ENCODE peak calls at places on chromosome 4, in seven cellular contexts. F, Q, S, K, O, U and J are unnamed samples.
A peak's percentile ranks its signal among the peaks of the same experiment; 100 is the strongest.

GRCh38 chr4:1551211-1551610 is 132.9 kb downstream of the FAM53A start:
- DNase-seq in F (no peak), K (no peak), Q (no peak), S (no peak), U (no peak), O (no peak), J (no peak)

GRCh38 chr4:139050436-139050835 is 34.9 kb downstream of the NOCT start:
- DNase-seq in U (no peak), F (peak; percentile 56), S (no peak), Q (no peak), O (no peak), K (no peak), J (no peak)

GRCh38 chr4:16122784-16123183 is 39.0 kb upstream of the PROM1 start:
- DNase-seq in S (no peak), K (no peak), O (no peak), F (no peak), U (no peak), Q (no peak), J (no peak)

GRCh38 chr4:95516528-95517011 is 32.2 kb downstream of the UNC5C start:
- DNase-seq in S (no peak), K (no peak), O (no peak), F (no peak), U (peak; percentile 7), Q (no peak), J (no peak)

GRCh38 chr4:2927016-2927695 is 36.0 kb downstream of the NOP14 start:
- DNase-seq in F (no peak), Q (no peak), U (no peak), K (no peak), O (peak; percentile 25), S (no peak), J (no peak)

GRCh38 chr4:118352843-118353373 is at the start of gene PRSS12:
- DNase-seq in S (peak; percentile 10), O (peak; percentile 60), Q (peak; percentile 95), F (peak; percentile 59), U (peak; percentile 89), K (peak; percentile 27), J (peak; percentile 81)

GRCh38 chr4:169079942-169080827 is 70.1 kb upstream of the CBR4 start:
- DNase-seq in U (peak; percentile 86), Q (no peak), S (peak; percentile 31), K (peak; percentile 22), F (peak; percentile 74), O (peak; percentile 48), J (no peak)

GRCh38 chr4:84631573-84631972 is 48.6 kb downstream of the CDS1 start:
- DNase-seq in Q (no peak), K (no peak), F (peak; percentile 4), U (no peak), O (no peak), S (no peak), J (no peak)

GRCh38 chr4:851701-852430 is 25.9 kb upstream of the CPLX1 start:
- DNase-seq in O (no peak), F (no peak), K (no peak), S (no peak), Q (no peak), U (no peak), J (no peak)

GRCh38 chr4:96295143-96295763 is 455.4 kb downstream of the PDHA2 start:
- DNase-seq in Q (no peak), S (no peak), K (no peak), F (no peak), O (no peak), U (no peak), J (no peak)

GRCh38 chr4:120874792-120875774 is 47.4 kb downstream of the PRDM5 start:
- DNase-seq in Q (peak; percentile 60), U (no peak), K (no peak), F (peak; percentile 23), O (no peak), S (no peak), J (no peak)

GRCh38 chr4:186810613-186811150 is 87.0 kb upstream of the FAT1 start:
- DNase-seq in S (no peak), U (no peak), F (no peak), O (no peak), K (no peak), Q (no peak), J (no peak)

GRCh38 chr4:38318737-38319455 is 345.1 kb upstream of the KLF3 start:
- DNase-seq in U (peak; percentile 95), O (peak; percentile 83), K (peak; percentile 55), F (peak; percentile 97), Q (peak; percentile 96), S (peak; percentile 90), J (peak; percentile 46)

GRCh38 chr4:44016582-44017421 is 431.8 kb downstream of the KCTD8 start:
- DNase-seq in Q (no peak), U (no peak), O (no peak), S (no peak), F (peak; percentile 2), K (no peak), J (no peak)

GRCh38 chr4:147583876-147584275 is 33.3 kb upstream of the TMEM184C start:
- DNase-seq in K (no peak), F (no peak), U (no peak), O (no peak), S (no peak), Q (no peak), J (no peak)

GRCh38 chr4:94558392-94558920 is 106.7 kb downstream of the PDLIM5 start:
- DNase-seq in Q (no peak), O (no peak), U (no peak), F (no peak), S (no peak), K (no peak), J (no peak)

GRCh38 chr4:23614284-23614892 is 275.5 kb downstream of the PPARGC1A start:
- DNase-seq in S (no peak), Q (peak; percentile 64), U (peak; percentile 57), O (peak; percentile 33), K (no peak), F (peak; percentile 2), J (no peak)

GRCh38 chr4:123505457-123506310 is 109.1 kb downstream of the SPRY1 start:
- DNase-seq in S (peak; percentile 52), F (peak; percentile 60), K (peak; percentile 22), O (peak; percentile 80), U (peak; percentile 79), Q (peak; percentile 98), J (peak; percentile 75)

GRCh38 chr4:169279111-169279510 is 8.4 kb upstream of the SH3RF1 start:
- DNase-seq in O (no peak), S (no peak), U (no peak), Q (no peak), F (peak; percentile 35), K (no peak), J (no peak)

GRCh38 chr4:168569066-168569908 is 72.4 kb downstream of the PALLD start:
- DNase-seq in Q (peak; percentile 67), S (peak; percentile 74), U (peak; percentile 76), K (no peak), O (peak; percentile 79), F (peak; percentile 52), J (no peak)

GRCh38 chr4:176001171-176002006 is 64.3 kb upstream of the WDR17 start:
- DNase-seq in O (no peak), U (peak; percentile 45), Q (peak; percentile 94), F (peak; percentile 20), K (no peak), S (peak; percentile 15), J (peak; percentile 48)

GRCh38 chr4:1246901-1247810 is 1.8 kb downstream of the CTBP1 start:
- DNase-seq in U (peak; percentile 55), Q (peak; percentile 58), F (no peak), O (peak; percentile 34), K (peak; percentile 16), S (no peak), J (peak; percentile 7)

GRCh38 chr4:124177647-124178425 is 534.7 kb downstream of the ANKRD50 start:
- DNase-seq in S (no peak), Q (no peak), F (peak; percentile 90), O (no peak), K (no peak), U (no peak), J (no peak)

GRCh38 chr4:4260185-4260751 is 12.2 kb upstream of the TMEM128 start:
- DNase-seq in Q (no peak), K (no peak), F (peak; percentile 65), S (no peak), O (no peak), U (no peak), J (no peak)
- TF ChIP-seq CTCF in Q (peak; percentile 58), K (peak; percentile 85), F (peak; percentile 49), S (peak; percentile 20), O (peak; percentile 32), U (peak; percentile 26), J (peak; percentile 38)

GRCh38 chr4:184283659-184284335 is 66.1 kb upstream of the ENPP6 start:
- DNase-seq in O (no peak), Q (no peak), K (no peak), S (no peak), F (no peak), U (no peak), J (no peak)

GRCh38 chr4:184282251-184282713 is 64.6 kb upstream of the ENPP6 start:
- DNase-seq in S (no peak), F (no peak), U (peak; percentile 43), O (no peak), Q (peak; percentile 59), K (peak; percentile 31), J (no peak)

GRCh38 chr4:184281231-184282139 is 63.8 kb upstream of the ENPP6 start:
- DNase-seq in O (no peak), Q (no peak), F (no peak), S (no peak), U (no peak), K (no peak), J (no peak)

GRCh38 chr4:184284336-184284690 is 66.6 kb upstream of the ENPP6 start:
- DNase-seq in O (no peak), Q (no peak), F (no peak), U (no peak), S (no peak), K (no peak), J (no peak)

DNA sequence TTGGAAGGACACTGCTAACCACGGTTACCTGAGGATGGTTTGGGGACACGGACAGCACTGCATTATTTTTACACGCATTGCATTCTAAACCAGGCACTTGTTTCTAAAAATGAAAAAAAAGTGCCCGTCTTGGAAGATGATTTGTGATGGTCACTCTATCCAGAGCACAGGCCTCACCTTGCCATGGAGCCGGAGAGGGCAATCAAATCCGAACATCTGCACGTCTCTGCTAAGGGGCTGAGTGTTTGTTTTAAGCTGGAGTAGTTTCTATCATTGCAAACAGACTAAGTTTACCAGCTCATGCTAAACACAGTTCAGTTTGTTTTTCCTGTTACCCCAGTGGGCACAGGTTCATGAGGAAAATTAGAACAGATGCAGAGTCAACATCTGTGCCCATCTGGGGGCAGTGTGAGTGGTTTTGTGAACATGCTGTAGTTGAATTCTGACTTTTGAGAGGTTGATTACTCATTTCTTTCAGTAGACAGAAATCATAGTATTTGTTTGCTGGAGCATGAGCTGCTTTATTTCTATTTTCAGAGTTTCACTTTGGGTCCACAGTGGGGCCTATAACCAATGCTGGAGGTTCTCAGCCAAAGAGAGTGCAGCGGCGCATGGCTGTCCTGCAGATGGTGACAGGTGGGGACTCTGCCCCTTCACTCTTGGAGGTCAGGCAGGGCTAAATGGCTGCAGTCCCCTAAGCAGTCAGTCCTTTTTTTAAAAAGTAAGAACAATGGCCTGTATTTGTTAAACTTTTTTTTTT is 65.4 kb upstream of the ENPP6 start:
- DNase-seq in S (no peak), U (no peak), Q (no peak), K (no peak), F (no peak), O (no peak), J (no peak)
- TF ChIP-seq CTCF in S (no peak), U (no peak), Q (no peak), K (no peak), F (no peak), O (no peak), J (no peak)

GRCh38 chr4:150722908-150723362 is 141.0 kb downstream of the MAB21L2 start:
- DNase-seq in F (peak; percentile 55), S (peak; percentile 86), K (no peak), O (peak; percentile 68), Q (peak; percentile 64), U (peak; percentile 75), J (no peak)
- TF ChIP-seq CTCF in F (peak; percentile 12), S (peak; percentile 66), K (no peak), O (peak; percentile 31), Q (peak; percentile 50), U (peak; percentile 32), J (no peak)

GRCh38 chr4:181939199-181939945 is 303.8 kb upstream of the TENM3 start:
- DNase-seq in F (no peak), K (no peak), O (no peak), U (peak; percentile 16), S (no peak), Q (peak; percentile 54), J (no peak)
- TF ChIP-seq CTCF in F (no peak), K (no peak), O (no peak), U (no peak), S (no peak), Q (peak; percentile 27), J (no peak)